ENCODE peak calls at places on chromosomes 16 and 17, in eight cellular contexts. R is activated CD8-positive, alpha-beta T cell treated with anti-CD3 and anti-CD28 coated beads, Interleukin-2, amount 10 ng/mL, durations not matched to agents 7 days and 5 days; F is right cardiac atrium; C is sciatic nerve; H is HCT116; Q is left lung; O is Right ventricle myocardium inferior; W is activated CD8-positive, alpha-beta memory T cell treated with anti-CD3 and anti-CD28 coated beads, Interleukin-2, amount 10 ng/mL, durations not matched to agents 7 days and 5 days. I is an unnamed sample.

GRCh38 chr16:10979717-10980601 is 35.6 kb downstream of the CLEC16A start:
- ATAC-seq in F (peak), C (peak), R (no peak), H (no peak), W (no peak), Q (peak), O (peak), I (peak)

GRCh38 chr17:30173649-30174048 is 57.0 kb downstream of the NSRP1 start:
- ATAC-seq in W (peak), C (no peak), Q (no peak), R (peak), O (no peak), H (no peak), F (no peak), I (no peak)

GRCh38 chr17:15886804-15887203 is 58.1 kb upstream of the ADORA2B start:
- ATAC-seq in C (no peak), F (no peak), W (no peak), O (no peak), Q (peak), R (peak), H (no peak), I (no peak)

GRCh38 chr16:88405325-88406060 is 22.7 kb downstream of the ZNF469 start:
- ATAC-seq in W (no peak), Q (peak), O (peak), C (peak), H (no peak), R (no peak), F (peak), I (peak)

GRCh38 chr17:79370594-79370993 is 240.3 kb downstream of the RBFOX3 start:
- ATAC-seq in H (no peak), Q (no peak), F (no peak), O (no peak), R (no peak), W (no peak), C (no peak), I (no peak)

GRCh38 chr17:80877095-80877828 is 114.4 kb upstream of the CHMP6 start:
- ATAC-seq in O (no peak), H (no peak), W (peak), R (peak), C (no peak), F (no peak), Q (no peak), I (no peak)

GRCh38 chr16:70685061-70685937 is 554 bp downstream of the MTSS2 start:
- ATAC-seq in F (no peak), O (peak), W (peak), R (peak), H (peak), C (no peak), Q (no peak), I (peak)

GRCh38 chr17:37025847-37026533 is 77.2 kb downstream of the AATF start:
- ATAC-seq in Q (no peak), O (no peak), R (peak), C (no peak), F (no peak), W (peak), H (no peak), I (no peak)

GRCh38 chr16:72626623-72627022 is 421.3 kb downstream of the ZFHX3 start:
- ATAC-seq in H (no peak), C (no peak), Q (no peak), O (no peak), R (no peak), W (no peak), F (no peak), I (no peak)

GRCh38 chr17:17391575-17392370 is 85.0 kb upstream of the MED9 start:
- ATAC-seq in F (no peak), Q (no peak), R (peak), W (peak), C (no peak), O (no peak), H (no peak), I (no peak)

GRCh38 chr16:89019511-89019910 is 42.5 kb upstream of the CBFA2T3 start:
- ATAC-seq in O (no peak), C (no peak), F (no peak), Q (no peak), H (no peak), R (no peak), W (no peak), I (no peak)

GRCh38 chr16:56970934-56971767 is 9.4 kb downstream of the CETP start:
- ATAC-seq in C (no peak), H (no peak), O (no peak), F (no peak), R (no peak), W (no peak), Q (peak), I (no peak)

GRCh38 chr17:64607862-64608565 is 54.1 kb downstream of the SMURF2 start:
- ATAC-seq in R (no peak), W (no peak), H (no peak), O (no peak), F (no peak), Q (no peak), C (no peak), I (no peak)

GRCh38 chr16:49399594-49400364 is 26.2 kb downstream of the C16orf78 start:
- ATAC-seq in H (no peak), Q (no peak), O (no peak), W (no peak), R (no peak), F (no peak), C (no peak), I (no peak)

GRCh38 chr17:46179375-46179999 is 13.7 kb downstream of the KANSL1 start:
- ATAC-seq in R (peak), W (peak), F (peak), C (no peak), H (no peak), Q (peak), O (peak), I (no peak)

GRCh38 chr17:45380046-45380765 is 52.5 kb downstream of the ARHGAP27 start:
- ATAC-seq in W (no peak), O (peak), R (no peak), C (no peak), Q (no peak), F (peak), H (no peak), I (no peak)

GRCh38 chr16:1688807-1689560 is 10.9 kb downstream of the JPT2 start:
- ATAC-seq in R (no peak), H (peak), O (peak), Q (peak), W (no peak), C (no peak), F (no peak), I (no peak)

GRCh38 chr16:30163538-30163937 is 19.9 kb upstream of the CORO1A start:
- ATAC-seq in O (no peak), F (no peak), Q (no peak), H (peak), R (no peak), C (no peak), W (no peak), I (no peak)

GRCh38 chr16:75252049-75252864 is 833 bp upstream of the BCAR1 start:
- ATAC-seq in H (no peak), R (no peak), Q (no peak), F (no peak), C (no peak), O (no peak), W (no peak), I (no peak)

GRCh38 chr17:1376061-1376460 is 24.0 kb downstream of the YWHAE start:
- ATAC-seq in O (no peak), H (no peak), C (no peak), Q (no peak), R (peak), F (no peak), W (peak), I (no peak)

GRCh38 chr16:57643902-57644301 is 15.5 kb downstream of the ADGRG1 start:
- ATAC-seq in H (no peak), C (no peak), O (no peak), Q (no peak), W (no peak), F (no peak), R (no peak), I (no peak)

GRCh38 chr16:86317617-86318021 is 192.7 kb upstream of the FOXF1 start:
- ATAC-seq in Q (no peak), F (no peak), W (peak), H (no peak), R (peak), C (no peak), O (no peak), I (no peak)

GRCh38 chr16:83508295-83508694 is 299.5 kb upstream of the HSBP1 start:
- ATAC-seq in Q (no peak), W (no peak), O (no peak), F (no peak), C (no peak), R (no peak), H (no peak), I (no peak)

GRCh38 chr17:45300060-45300751 is 16.6 kb downstream of the MAP3K14 start:
- ATAC-seq in Q (no peak), W (peak), O (no peak), H (peak), F (no peak), R (peak), C (no peak), I (no peak)